ENCODE peak calls at places on chromosomes 4 and X, in eight cellular contexts. One of them, this sample, is unnamed.

GRCh38 chr4:87659247-87659931 is 9.3 kb downstream of the DMP1 start:
- DNase-seq in fibroblast of lung: no peak
- DNase-seq in upper lobe of left lung: no peak
- DNase-seq in AG09309: no peak
- DNase-seq in psoas muscle: no peak
- DNase-seq in RWPE1: peak
- DNase-seq in GM12865: no peak
- DNase-seq in fibroblast of mammary gland: peak
- DNase-seq in this sample: no peak

GRCh38 chr4:128371004-128371777 is 83.6 kb upstream of the PGRMC2 start:
- DNase-seq in RWPE1: no peak
- DNase-seq in GM12865: no peak
- DNase-seq in fibroblast of lung: peak
- DNase-seq in AG09309: no peak
- DNase-seq in upper lobe of left lung: peak
- DNase-seq in psoas muscle: no peak
- DNase-seq in fibroblast of mammary gland: peak
- DNase-seq in this sample: no peak

GRCh38 chrX:70494441-70494840 is 49.8 kb downstream of the DLG3 start:
- DNase-seq in psoas muscle: no peak
- DNase-seq in upper lobe of left lung: no peak
- DNase-seq in fibroblast of mammary gland: peak
- DNase-seq in RWPE1: no peak
- DNase-seq in AG09309: no peak
- DNase-seq in GM12865: no peak
- DNase-seq in fibroblast of lung: no peak
- DNase-seq in this sample: no peak

GRCh38 chrX:16882702-16883486 is 12.7 kb upstream of the RBBP7 start:
- DNase-seq in GM12865: peak
- DNase-seq in RWPE1: peak
- DNase-seq in fibroblast of mammary gland: peak
- DNase-seq in fibroblast of lung: peak
- DNase-seq in psoas muscle: peak
- DNase-seq in AG09309: peak
- DNase-seq in upper lobe of left lung: peak
- DNase-seq in this sample: peak

GRCh38 chrX:24153175-24153795 is 3.8 kb downstream of the ZFX start:
- DNase-seq in AG09309: no peak
- DNase-seq in GM12865: peak
- DNase-seq in fibroblast of lung: no peak
- DNase-seq in upper lobe of left lung: peak
- DNase-seq in psoas muscle: no peak
- DNase-seq in fibroblast of mammary gland: peak
- DNase-seq in RWPE1: peak
- DNase-seq in this sample: no peak

GRCh38 chr4:20625460-20625859 is 74.8 kb upstream of the PACRGL start:
- DNase-seq in fibroblast of mammary gland: no peak
- DNase-seq in psoas muscle: peak
- DNase-seq in upper lobe of left lung: peak
- DNase-seq in GM12865: no peak
- DNase-seq in fibroblast of lung: no peak
- DNase-seq in AG09309: no peak
- DNase-seq in RWPE1: no peak
- DNase-seq in this sample: no peak

GRCh38 chr4:119715490-119716445 is 87.2 kb upstream of the PDE5A start:
- DNase-seq in fibroblast of lung: no peak
- DNase-seq in fibroblast of mammary gland: no peak
- DNase-seq in upper lobe of left lung: no peak
- DNase-seq in psoas muscle: no peak
- DNase-seq in GM12865: peak
- DNase-seq in RWPE1: no peak
- DNase-seq in AG09309: no peak
- DNase-seq in this sample: no peak

GRCh38 chr4:38949416-38950051 is 81.9 kb downstream of the FAM114A1 start:
- DNase-seq in fibroblast of lung: peak
- DNase-seq in upper lobe of left lung: no peak
- DNase-seq in GM12865: peak
- DNase-seq in psoas muscle: no peak
- DNase-seq in fibroblast of mammary gland: peak
- DNase-seq in AG09309: no peak
- DNase-seq in RWPE1: no peak
- DNase-seq in this sample: no peak

GRCh38 chrX:126342859-126343258 is 176.8 kb upstream of the DCAF12L2 start:
- DNase-seq in AG09309: no peak
- DNase-seq in RWPE1: no peak
- DNase-seq in fibroblast of lung: no peak
- DNase-seq in upper lobe of left lung: no peak
- DNase-seq in fibroblast of mammary gland: no peak
- DNase-seq in psoas muscle: no peak
- DNase-seq in GM12865: no peak
- DNase-seq in this sample: no peak

GRCh38 chr4:139416073-139416673 is 37.7 kb upstream of the RAB33B start:
- DNase-seq in psoas muscle: no peak
- DNase-seq in AG09309: peak
- DNase-seq in fibroblast of lung: peak
- DNase-seq in fibroblast of mammary gland: peak
- DNase-seq in upper lobe of left lung: no peak
- DNase-seq in GM12865: peak
- DNase-seq in RWPE1: peak
- DNase-seq in this sample: no peak

GRCh38 chr4:69894706-69895105 is 34.8 kb upstream of the SULT1E1 start:
- DNase-seq in psoas muscle: no peak
- DNase-seq in fibroblast of mammary gland: no peak
- DNase-seq in GM12865: no peak
- DNase-seq in AG09309: no peak
- DNase-seq in RWPE1: no peak
- DNase-seq in upper lobe of left lung: no peak
- DNase-seq in fibroblast of lung: no peak
- DNase-seq in this sample: no peak

GRCh38 chr4:69894221-69894620 is 34.3 kb upstream of the SULT1E1 start:
- DNase-seq in fibroblast of mammary gland: no peak
- DNase-seq in GM12865: no peak
- DNase-seq in RWPE1: no peak
- DNase-seq in psoas muscle: no peak
- DNase-seq in upper lobe of left lung: no peak
- DNase-seq in AG09309: no peak
- DNase-seq in fibroblast of lung: no peak
- DNase-seq in this sample: no peak

DNA sequence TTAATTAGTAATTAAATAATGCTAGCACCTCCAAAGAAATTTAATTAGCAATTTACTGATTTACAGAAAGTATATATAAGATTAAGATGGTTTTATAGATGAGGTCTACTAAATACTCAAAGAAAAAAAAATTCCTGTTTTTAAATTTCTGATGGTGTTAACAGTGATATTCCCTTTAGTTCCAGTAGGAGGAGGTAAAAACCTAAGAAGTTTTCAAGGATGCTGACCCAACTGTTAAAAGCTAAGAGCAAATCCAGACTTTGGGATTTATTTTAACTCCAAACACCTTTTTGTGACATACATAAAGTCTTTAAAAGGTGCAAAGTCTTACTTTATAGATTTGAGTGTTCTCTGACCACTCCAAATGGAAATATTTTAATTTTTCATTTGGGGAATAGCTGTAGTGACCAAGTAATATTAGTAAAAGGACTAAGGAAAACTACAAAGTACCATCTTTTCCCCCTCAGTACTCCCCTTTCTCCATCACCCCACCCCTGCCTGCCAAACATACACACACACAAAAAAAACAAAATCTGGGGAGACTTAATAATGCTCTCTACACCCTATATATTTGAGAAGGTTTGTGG is 34.2 kb upstream of the CSN1S1 start:
- DNase-seq in GM12865: no peak
- DNase-seq in psoas muscle: no peak
- DNase-seq in AG09309: no peak
- DNase-seq in fibroblast of lung: peak
- DNase-seq in RWPE1: no peak
- DNase-seq in upper lobe of left lung: no peak
- DNase-seq in fibroblast of mammary gland: peak
- DNase-seq in this sample: no peak
- TF ChIP-seq CTCF in GM12865: peak
- TF ChIP-seq CTCF in psoas muscle: no peak
- TF ChIP-seq CTCF in AG09309: no peak
- TF ChIP-seq CTCF in fibroblast of lung: peak
- TF ChIP-seq CTCF in RWPE1: peak
- TF ChIP-seq CTCF in upper lobe of left lung: peak
- TF ChIP-seq CTCF in fibroblast of mammary gland: peak
- TF ChIP-seq CTCF in this sample: peak

DNA sequence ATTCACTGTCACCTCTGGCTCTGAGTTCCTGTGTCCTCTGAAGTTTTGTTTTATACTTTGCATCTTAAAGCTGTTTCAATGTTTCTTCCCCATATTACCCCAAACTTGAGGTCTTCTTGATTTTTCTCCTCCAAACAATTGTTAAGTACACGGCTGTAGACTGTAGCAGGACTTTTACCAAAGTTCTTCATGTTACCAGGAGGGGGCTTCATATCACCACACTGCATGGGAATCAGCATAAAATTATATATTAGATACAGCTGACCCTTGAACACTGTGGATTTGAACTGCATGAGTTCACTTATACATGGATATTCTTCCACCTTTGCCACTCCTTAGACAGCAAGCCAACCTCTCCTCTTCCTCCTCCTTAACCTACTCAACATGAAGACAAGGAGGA is 56.6 kb downstream of the SPATA18 start:
- DNase-seq in AG09309: no peak
- DNase-seq in GM12865: no peak
- DNase-seq in psoas muscle: no peak
- DNase-seq in fibroblast of lung: no peak
- DNase-seq in upper lobe of left lung: no peak
- DNase-seq in fibroblast of mammary gland: peak
- DNase-seq in RWPE1: no peak
- DNase-seq in this sample: no peak
- TF ChIP-seq CTCF in AG09309: peak
- TF ChIP-seq CTCF in GM12865: no peak
- TF ChIP-seq CTCF in psoas muscle: no peak
- TF ChIP-seq CTCF in fibroblast of lung: peak
- TF ChIP-seq CTCF in upper lobe of left lung: no peak
- TF ChIP-seq CTCF in fibroblast of mammary gland: peak
- TF ChIP-seq CTCF in RWPE1: no peak
- TF ChIP-seq CTCF in this sample: peak

GRCh38 chr4:110869114-110869513 is 246.2 kb upstream of the PITX2 start:
- DNase-seq in fibroblast of lung: peak
- DNase-seq in upper lobe of left lung: no peak
- DNase-seq in RWPE1: no peak
- DNase-seq in fibroblast of mammary gland: peak
- DNase-seq in psoas muscle: no peak
- DNase-seq in AG09309: peak
- DNase-seq in GM12865: no peak
- DNase-seq in this sample: no peak
- TF ChIP-seq CTCF in fibroblast of lung: no peak
- TF ChIP-seq CTCF in upper lobe of left lung: no peak
- TF ChIP-seq CTCF in RWPE1: no peak
- TF ChIP-seq CTCF in fibroblast of mammary gland: no peak
- TF ChIP-seq CTCF in psoas muscle: no peak
- TF ChIP-seq CTCF in AG09309: no peak
- TF ChIP-seq CTCF in GM12865: no peak
- TF ChIP-seq CTCF in this sample: no peak

GRCh38 chr4:102061133-102061532 is 270.6 kb downstream of the BANK1 start:
- DNase-seq in fibroblast of mammary gland: no peak
- DNase-seq in RWPE1: no peak
- DNase-seq in psoas muscle: no peak
- DNase-seq in AG09309: no peak
- DNase-seq in upper lobe of left lung: no peak
- DNase-seq in GM12865: peak
- DNase-seq in fibroblast of lung: no peak
- DNase-seq in this sample: no peak

GRCh38 chr4:102057122-102057521 is 266.6 kb downstream of the BANK1 start:
- DNase-seq in GM12865: no peak
- DNase-seq in RWPE1: no peak
- DNase-seq in AG09309: no peak
- DNase-seq in fibroblast of mammary gland: no peak
- DNase-seq in upper lobe of left lung: no peak
- DNase-seq in psoas muscle: no peak
- DNase-seq in fibroblast of lung: no peak
- DNase-seq in this sample: no peak

DNA sequence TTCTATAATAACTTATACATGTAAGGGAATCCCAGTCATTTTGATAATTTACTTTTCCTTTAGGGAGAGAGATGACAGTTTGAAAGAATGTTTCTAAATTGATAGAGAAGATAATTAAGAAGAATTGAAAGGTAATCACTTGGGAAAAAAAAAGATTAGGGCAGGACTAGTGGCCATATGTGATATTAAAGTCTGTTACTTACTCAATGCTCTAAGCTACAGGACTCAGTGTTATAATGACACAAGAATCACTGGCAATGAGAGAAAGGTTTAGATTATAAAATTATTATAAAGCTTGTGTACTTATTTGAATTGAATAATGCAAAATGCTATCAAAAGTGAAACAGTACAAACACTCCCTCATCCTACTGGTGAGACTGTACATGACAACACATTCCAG is 265.3 kb downstream of the BANK1 start:
- DNase-seq in fibroblast of lung: no peak
- DNase-seq in GM12865: no peak
- DNase-seq in psoas muscle: no peak
- DNase-seq in fibroblast of mammary gland: no peak
- DNase-seq in upper lobe of left lung: no peak
- DNase-seq in AG09309: no peak
- DNase-seq in RWPE1: no peak
- DNase-seq in this sample: no peak
- TF ChIP-seq CTCF in fibroblast of lung: no peak
- TF ChIP-seq CTCF in GM12865: no peak
- TF ChIP-seq CTCF in psoas muscle: no peak
- TF ChIP-seq CTCF in fibroblast of mammary gland: no peak
- TF ChIP-seq CTCF in upper lobe of left lung: no peak
- TF ChIP-seq CTCF in AG09309: no peak
- TF ChIP-seq CTCF in RWPE1: no peak
- TF ChIP-seq CTCF in this sample: peak

GRCh38 chrX:42686296-42686695 is 91.7 kb downstream of the PPP1R2C start:
- DNase-seq in fibroblast of lung: no peak
- DNase-seq in AG09309: no peak
- DNase-seq in RWPE1: no peak
- DNase-seq in fibroblast of mammary gland: peak
- DNase-seq in psoas muscle: no peak
- DNase-seq in GM12865: no peak
- DNase-seq in upper lobe of left lung: no peak
- DNase-seq in this sample: no peak

GRCh38 chrX:42678133-42678532 is 99.8 kb downstream of the PPP1R2C start:
- DNase-seq in upper lobe of left lung: no peak
- DNase-seq in psoas muscle: no peak
- DNase-seq in GM12865: no peak
- DNase-seq in fibroblast of mammary gland: peak
- DNase-seq in RWPE1: no peak
- DNase-seq in fibroblast of lung: no peak
- DNase-seq in AG09309: no peak
- DNase-seq in this sample: no peak

GRCh38 chrX:42684062-42684461 is 93.9 kb downstream of the PPP1R2C start:
- DNase-seq in fibroblast of mammary gland: peak
- DNase-seq in AG09309: no peak
- DNase-seq in fibroblast of lung: no peak
- DNase-seq in GM12865: no peak
- DNase-seq in RWPE1: no peak
- DNase-seq in psoas muscle: no peak
- DNase-seq in upper lobe of left lung: no peak
- DNase-seq in this sample: no peak

GRCh38 chrX:42680651-42681050 is 97.3 kb downstream of the PPP1R2C start:
- DNase-seq in fibroblast of mammary gland: peak
- DNase-seq in GM12865: no peak
- DNase-seq in AG09309: no peak
- DNase-seq in fibroblast of lung: peak
- DNase-seq in RWPE1: no peak
- DNase-seq in psoas muscle: no peak
- DNase-seq in upper lobe of left lung: no peak
- DNase-seq in this sample: no peak
- TF ChIP-seq CTCF in fibroblast of mammary gland: no peak
- TF ChIP-seq CTCF in GM12865: no peak
- TF ChIP-seq CTCF in AG09309: peak
- TF ChIP-seq CTCF in fibroblast of lung: no peak
- TF ChIP-seq CTCF in RWPE1: no peak
- TF ChIP-seq CTCF in psoas muscle: no peak
- TF ChIP-seq CTCF in upper lobe of left lung: no peak
- TF ChIP-seq CTCF in this sample: no peak

GRCh38 chrX:130994671-130995070 is 63.5 kb upstream of the ARHGAP36 start:
- DNase-seq in upper lobe of left lung: no peak
- DNase-seq in RWPE1: no peak
- DNase-seq in GM12865: peak
- DNase-seq in AG09309: no peak
- DNase-seq in fibroblast of lung: peak
- DNase-seq in psoas muscle: no peak
- DNase-seq in fibroblast of mammary gland: peak
- DNase-seq in this sample: peak
- TF ChIP-seq CTCF in upper lobe of left lung: no peak
- TF ChIP-seq CTCF in RWPE1: no peak
- TF ChIP-seq CTCF in GM12865: no peak
- TF ChIP-seq CTCF in AG09309: peak
- TF ChIP-seq CTCF in fibroblast of lung: peak
- TF ChIP-seq CTCF in psoas muscle: peak
- TF ChIP-seq CTCF in fibroblast of mammary gland: peak
- TF ChIP-seq CTCF in this sample: peak